ENCODE peak calls at places on chromosomes 13 and 19, in eight cellular contexts. One of them, this sample, is unnamed.

GRCh38 chr19:3636962-3637361 is 10.4 kb upstream of the CACTIN start:
- DNase-seq in left colon: no peak
- DNase-seq in stimulated activated CD8-positive, alpha-beta memory T cell treated with anti-CD3 and anti-CD28 coated beads, Interleukin-2, amount 100 ng/mL, for 1 hour: no peak
- DNase-seq in iris pigment epithelial cell: no peak
- DNase-seq in Caki2: no peak
- DNase-seq in posterior cingulate gyrus: no peak
- DNase-seq in effector CD4-positive, alpha-beta T cell: no peak
- DNase-seq in M059J: no peak
- DNase-seq in this sample: no peak

GRCh38 chr13:42011601-42012401 is 36.6 kb upstream of the DGKH start:
- DNase-seq in left colon: no peak
- DNase-seq in stimulated activated CD8-positive, alpha-beta memory T cell treated with anti-CD3 and anti-CD28 coated beads, Interleukin-2, amount 100 ng/mL, for 1 hour: no peak
- DNase-seq in iris pigment epithelial cell: peak
- DNase-seq in Caki2: no peak
- DNase-seq in posterior cingulate gyrus: no peak
- DNase-seq in effector CD4-positive, alpha-beta T cell: no peak
- DNase-seq in M059J: no peak
- DNase-seq in this sample: no peak

GRCh38 chr13:102913924-102914628 is 68.2 kb downstream of the ERCC5 start:
- DNase-seq in left colon: no peak
- DNase-seq in stimulated activated CD8-positive, alpha-beta memory T cell treated with anti-CD3 and anti-CD28 coated beads, Interleukin-2, amount 100 ng/mL, for 1 hour: no peak
- DNase-seq in iris pigment epithelial cell: peak
- DNase-seq in Caki2: no peak
- DNase-seq in posterior cingulate gyrus: no peak
- DNase-seq in effector CD4-positive, alpha-beta T cell: no peak
- DNase-seq in M059J: peak
- DNase-seq in this sample: peak

GRCh38 chr19:48424694-48425219 is 21.0 kb upstream of the GRWD1 start:
- DNase-seq in left colon: no peak
- DNase-seq in stimulated activated CD8-positive, alpha-beta memory T cell treated with anti-CD3 and anti-CD28 coated beads, Interleukin-2, amount 100 ng/mL, for 1 hour: no peak
- DNase-seq in iris pigment epithelial cell: peak
- DNase-seq in Caki2: peak
- DNase-seq in posterior cingulate gyrus: no peak
- DNase-seq in effector CD4-positive, alpha-beta T cell: no peak
- DNase-seq in M059J: peak
- DNase-seq in this sample: peak

GRCh38 chr13:95058680-95059079 is 242.6 kb downstream of the ABCC4 start:
- DNase-seq in left colon: no peak
- DNase-seq in stimulated activated CD8-positive, alpha-beta memory T cell treated with anti-CD3 and anti-CD28 coated beads, Interleukin-2, amount 100 ng/mL, for 1 hour: no peak
- DNase-seq in iris pigment epithelial cell: no peak
- DNase-seq in Caki2: no peak
- DNase-seq in posterior cingulate gyrus: no peak
- DNase-seq in effector CD4-positive, alpha-beta T cell: no peak
- DNase-seq in M059J: no peak
- DNase-seq in this sample: no peak

GRCh38 chr19:4362871-4363545 is 19.6 kb downstream of the MPND start:
- DNase-seq in left colon: no peak
- DNase-seq in stimulated activated CD8-positive, alpha-beta memory T cell treated with anti-CD3 and anti-CD28 coated beads, Interleukin-2, amount 100 ng/mL, for 1 hour: no peak
- DNase-seq in iris pigment epithelial cell: no peak
- DNase-seq in Caki2: no peak
- DNase-seq in posterior cingulate gyrus: no peak
- DNase-seq in effector CD4-positive, alpha-beta T cell: no peak
- DNase-seq in M059J: peak
- DNase-seq in this sample: peak

GRCh38 chr13:67619987-67620386 is 389.9 kb upstream of the PCDH9 start:
- DNase-seq in left colon: no peak
- DNase-seq in stimulated activated CD8-positive, alpha-beta memory T cell treated with anti-CD3 and anti-CD28 coated beads, Interleukin-2, amount 100 ng/mL, for 1 hour: no peak
- DNase-seq in iris pigment epithelial cell: peak
- DNase-seq in Caki2: peak
- DNase-seq in posterior cingulate gyrus: no peak
- DNase-seq in effector CD4-positive, alpha-beta T cell: no peak
- DNase-seq in M059J: no peak
- DNase-seq in this sample: no peak

GRCh38 chr13:21717817-21718216 is 46.9 kb downstream of the FGF9 start:
- DNase-seq in left colon: no peak
- DNase-seq in stimulated activated CD8-positive, alpha-beta memory T cell treated with anti-CD3 and anti-CD28 coated beads, Interleukin-2, amount 100 ng/mL, for 1 hour: no peak
- DNase-seq in iris pigment epithelial cell: no peak
- DNase-seq in Caki2: no peak
- DNase-seq in posterior cingulate gyrus: no peak
- DNase-seq in effector CD4-positive, alpha-beta T cell: no peak
- DNase-seq in M059J: peak
- DNase-seq in this sample: no peak